ENCODE peak calls at places on chromosome 5, in five cellular contexts. One of them, this sample, is unnamed.

GRCh38 chr5:5978501-5979361 is 399.6 kb downstream of the MED10 start:
- DNase-seq in fibroblast of lung: no peak
- DNase-seq in epithelial cell of esophagus: no peak
- DNase-seq in OCI-LY7: no peak
- DNase-seq in hypothalamus: no peak
- DNase-seq in this sample: no peak

GRCh38 chr5:122751293-122751753 is 23.6 kb upstream of the SNX2 start:
- DNase-seq in fibroblast of lung: peak
- DNase-seq in epithelial cell of esophagus: peak
- DNase-seq in hypothalamus: no peak
- DNase-seq in OCI-LY7: no peak
- DNase-seq in this sample: no peak

GRCh38 chr5:18216016-18216415 is 581.8 kb downstream of the TAF11L14 start:
- DNase-seq in fibroblast of lung: no peak
- DNase-seq in OCI-LY7: no peak
- DNase-seq in hypothalamus: no peak
- DNase-seq in epithelial cell of esophagus: peak
- DNase-seq in this sample: no peak

GRCh38 chr5:66645039-66645438 is 48.8 kb downstream of the MAST4 start:
- DNase-seq in hypothalamus: no peak
- DNase-seq in OCI-LY7: no peak
- DNase-seq in epithelial cell of esophagus: no peak
- DNase-seq in fibroblast of lung: no peak
- DNase-seq in this sample: no peak

GRCh38 chr5:141515946-141516647 is 27.2 kb downstream of the PCDHGC5 start:
- DNase-seq in hypothalamus: no peak
- DNase-seq in epithelial cell of esophagus: no peak
- DNase-seq in fibroblast of lung: no peak
- DNase-seq in OCI-LY7: peak
- DNase-seq in this sample: no peak

GRCh38 chr5:59069438-59070079 is 486.7 kb downstream of the RAB3C start:
- DNase-seq in fibroblast of lung: peak
- DNase-seq in epithelial cell of esophagus: peak
- DNase-seq in hypothalamus: no peak
- DNase-seq in OCI-LY7: no peak
- DNase-seq in this sample: no peak

GRCh38 chr5:172886396-172886932 is 52.4 kb downstream of the ERGIC1 start:
- DNase-seq in epithelial cell of esophagus: no peak
- DNase-seq in OCI-LY7: no peak
- DNase-seq in fibroblast of lung: no peak
- DNase-seq in hypothalamus: no peak
- DNase-seq in this sample: no peak

GRCh38 chr5:98514106-98514665 is 259.3 kb upstream of the RGMB start:
- DNase-seq in OCI-LY7: no peak
- DNase-seq in hypothalamus: no peak
- DNase-seq in fibroblast of lung: no peak
- DNase-seq in epithelial cell of esophagus: no peak
- DNase-seq in this sample: no peak

GRCh38 chr5:149374303-149374702 is 4.8 kb downstream of the IL17B start:
- DNase-seq in OCI-LY7: no peak
- DNase-seq in fibroblast of lung: no peak
- DNase-seq in hypothalamus: no peak
- DNase-seq in epithelial cell of esophagus: no peak
- DNase-seq in this sample: no peak

GRCh38 chr5:173527671-173528070 is 88.8 kb downstream of the BOD1 start:
- DNase-seq in hypothalamus: no peak
- DNase-seq in fibroblast of lung: no peak
- DNase-seq in OCI-LY7: no peak
- DNase-seq in epithelial cell of esophagus: no peak
- DNase-seq in this sample: no peak

GRCh38 chr5:151870820-151871219 is 53.8 kb downstream of the GLRA1 start:
- DNase-seq in fibroblast of lung: peak
- DNase-seq in OCI-LY7: no peak
- DNase-seq in epithelial cell of esophagus: peak
- DNase-seq in hypothalamus: no peak
- DNase-seq in this sample: no peak

GRCh38 chr5:177430146-177430951 is 3.9 kb downstream of the GRK6 start:
- DNase-seq in OCI-LY7: peak
- DNase-seq in epithelial cell of esophagus: peak
- DNase-seq in hypothalamus: no peak
- DNase-seq in fibroblast of lung: no peak
- DNase-seq in this sample: no peak

GRCh38 chr5:2865856-2866546 is 114.5 kb upstream of the IRX2 start:
- DNase-seq in fibroblast of lung: no peak
- DNase-seq in epithelial cell of esophagus: no peak
- DNase-seq in hypothalamus: no peak
- DNase-seq in OCI-LY7: no peak
- DNase-seq in this sample: no peak

GRCh38 chr5:81038495-81038894 is 78.3 kb downstream of the RASGRF2 start:
- DNase-seq in hypothalamus: no peak
- DNase-seq in epithelial cell of esophagus: no peak
- DNase-seq in fibroblast of lung: no peak
- DNase-seq in OCI-LY7: no peak
- DNase-seq in this sample: no peak

GRCh38 chr5:1732238-1732880 is 67.3 kb downstream of the MRPL36 start:
- DNase-seq in hypothalamus: no peak
- DNase-seq in epithelial cell of esophagus: no peak
- DNase-seq in OCI-LY7: no peak
- DNase-seq in fibroblast of lung: no peak
- DNase-seq in this sample: no peak

GRCh38 chr5:170269579-170269978 is 28.0 kb downstream of the LCP2 start:
- DNase-seq in OCI-LY7: no peak
- DNase-seq in hypothalamus: no peak
- DNase-seq in epithelial cell of esophagus: peak
- DNase-seq in fibroblast of lung: peak
- DNase-seq in this sample: no peak

This sample was measured in amygdala.